ENCODE peak calls at places on chromosome 17, in nine cellular contexts. V is NCI-H510A treated with DMSO at 0.1 percent for 48 hours; Q is GM20000; G is HT1080; Y is H54; O is sigmoid colon; U is stimulated activated CD8-positive, alpha-beta memory T cell treated with anti-CD3 and anti-CD28 coated beads, Interleukin-7, amount 100 ng/mL, for 1 hour; K is neural progenitor cell; C is ACHN. R is an unnamed sample.

GRCh38 chr17:63774982-63775290 is 966 bp downstream of the DDX42 start:
- DNase-seq in V (no peak), Q (no peak), G (peak; percentile 6), Y (no peak), O (no peak), U (no peak), K (peak; percentile 9), C (peak; percentile 9), R (no peak)

GRCh38 chr17:40564883-40565744 is at the start of gene CCR7:
- DNase-seq in V (no peak), Q (peak; percentile 62), G (no peak), Y (no peak), O (no peak), U (peak; percentile 66), K (no peak), C (no peak), R (no peak)

GRCh38 chr17:74842599-74843351 is 16.9 kb downstream of the GRIN2C start:
- DNase-seq in V (peak; percentile 86), Q (peak; percentile 87), G (no peak), Y (no peak), O (no peak), U (no peak), K (peak; percentile 89), C (peak; percentile 82), R (peak; percentile 78)

GRCh38 chr17:39144414-39144813 is 7.0 kb downstream of the PLXDC1 start:
- DNase-seq in V (peak; percentile 15), Q (no peak), G (peak; percentile 90), Y (no peak), O (peak; percentile 98), U (no peak), K (no peak), C (no peak), R (peak; percentile 91)

GRCh38 chr17:81823800-81824550 is 9.1 kb downstream of the MCRIP1 start:
- DNase-seq in V (no peak), Q (no peak), G (no peak), Y (no peak), O (no peak), U (no peak), K (no peak), C (no peak), R (no peak)

GRCh38 chr17:57536789-57537523 is 208.1 kb downstream of the CCDC182 start:
- DNase-seq in V (no peak), Q (no peak), G (no peak), Y (no peak), O (no peak), U (no peak), K (no peak), C (no peak), R (no peak)

GRCh38 chr17:35160354-35161201 is 13.0 kb downstream of the UNC45B start:
- DNase-seq in V (no peak), Q (no peak), G (no peak), Y (no peak), O (no peak), U (no peak), K (no peak), C (no peak), R (no peak)

GRCh38 chr17:62737513-62737912 is 70.6 kb downstream of the MARCHF10 start:
- DNase-seq in V (no peak), Q (no peak), G (no peak), Y (no peak), O (no peak), U (no peak), K (no peak), C (no peak), R (no peak)

GRCh38 chr17:65638221-65638940 is 76.9 kb upstream of the AXIN2 start:
- DNase-seq in V (no peak), Q (no peak), G (no peak), Y (no peak), O (no peak), U (no peak), K (no peak), C (no peak), R (peak; percentile 96)

GRCh38 chr17:50260501-50260911 is 13.8 kb upstream of the TMEM92 start:
- DNase-seq in V (no peak), Q (peak; percentile 4), G (no peak), Y (no peak), O (no peak), U (no peak), K (no peak), C (no peak), R (no peak)

GRCh38 chr17:57924677-57925076 is 30.5 kb downstream of the CUEDC1 start:
- DNase-seq in V (peak; percentile 20), Q (no peak), G (no peak), Y (no peak), O (no peak), U (no peak), K (no peak), C (peak; percentile 47), R (peak; percentile 89)

GRCh38 chr17:14038206-14038605 is 31.1 kb upstream of the COX10 start:
- DNase-seq in V (no peak), Q (no peak), G (peak; percentile 15), Y (no peak), O (no peak), U (no peak), K (no peak), C (no peak), R (no peak)

GRCh38 chr17:54099221-54099620 is 276.5 kb downstream of the KIF2B start:
- DNase-seq in V (no peak), Q (no peak), G (no peak), Y (no peak), O (no peak), U (no peak), K (no peak), C (no peak), R (no peak)

R was measured in NCI-H1092 treated with DMSO at 0.1 percent for 48 hours.